ENCODE peak calls at places on chromosomes 12 and 14, in six cellular contexts. U is brain microvascular endothelial cell, L is AG04450, V is PC-3, E is spleen, P is body of pancreas. G is an unnamed sample.

GRCh38 chr12:24244801-24245200 is 295.3 kb upstream of the SOX5 start:
- DNase-seq in U (no peak), L (no peak), V (peak), E (no peak), P (no peak), G (no peak)

GRCh38 chr14:96754845-96755184 is 42.4 kb upstream of the VRK1 start:
- DNase-seq in U (no peak), L (no peak), V (no peak), E (no peak), P (no peak), G (no peak)

GRCh38 chr12:111840831-111841230 is 1.2 kb upstream of the MAPKAPK5 start:
- DNase-seq in U (no peak), L (no peak), V (no peak), E (no peak), P (no peak), G (no peak)

GRCh38 chr12:107027304-107028053 is 40.5 kb upstream of the MTERF2 start:
- DNase-seq in U (peak), L (peak), V (peak), E (no peak), P (peak), G (no peak)

GRCh38 chr14:51094901-51095853 is at the start of gene TRIM9:
- DNase-seq in U (peak), L (peak), V (peak), E (peak), P (peak), G (peak)

GRCh38 chr12:92124708-92125067 is 21.0 kb downstream of the BTG1 start:
- DNase-seq in U (no peak), L (no peak), V (no peak), E (no peak), P (no peak), G (no peak)

GRCh38 chr12:40622246-40622838 is 69.9 kb upstream of the CNTN1 start:
- DNase-seq in U (peak), L (no peak), V (peak), E (no peak), P (peak), G (peak)

GRCh38 chr12:113462880-113463745 is 8.6 kb downstream of the LHX5 start:
- DNase-seq in U (no peak), L (no peak), V (no peak), E (no peak), P (no peak), G (no peak)

GRCh38 chr12:71216725-71217579 is 59.2 kb upstream of the TSPAN8 start:
- DNase-seq in U (peak), L (no peak), V (peak), E (no peak), P (peak), G (peak)

GRCh38 chr12:112182499-112182898 is 57.1 kb downstream of the TRAFD1 start:
- DNase-seq in U (no peak), L (no peak), V (no peak), E (peak), P (no peak), G (no peak)

GRCh38 chr12:113788020-113788856 is 177.9 kb downstream of the RBM19 start:
- DNase-seq in U (peak), L (no peak), V (peak), E (no peak), P (no peak), G (no peak)

GRCh38 chr12:57049047-57049446 is 882 bp downstream of the MYO1A start:
- DNase-seq in U (no peak), L (no peak), V (no peak), E (no peak), P (no peak), G (no peak)

GRCh38 chr12:49092086-49092815 is 2.4 kb downstream of the DHH start:
- DNase-seq in U (no peak), L (no peak), V (peak), E (peak), P (peak), G (no peak)

GRCh38 chr14:63752449-63753169 is 24.7 kb upstream of the SGPP1 start:
- DNase-seq in U (peak), L (peak), V (peak), E (no peak), P (peak), G (no peak)

GRCh38 chr12:109962388-109962787 is 33.8 kb downstream of the GIT2 start:
- DNase-seq in U (no peak), L (no peak), V (no peak), E (no peak), P (no peak), G (no peak)

GRCh38 chr14:92846162-92846897 is 52.2 kb downstream of the GOLGA5 start:
- DNase-seq in U (peak), L (no peak), V (peak), E (no peak), P (peak), G (no peak)

GRCh38 chr14:99552572-99553216 is 51.3 kb downstream of the CCDC85C start:
- DNase-seq in U (no peak), L (no peak), V (no peak), E (no peak), P (peak), G (no peak)

GRCh38 chr12:53217049-53217929 is 10.2 kb upstream of the ITGB7 start:
- DNase-seq in U (no peak), L (no peak), V (peak), E (peak), P (peak), G (peak)

GRCh38 chr14:59754256-59754655 is 116.3 kb downstream of the RTN1 start:
- DNase-seq in U (no peak), L (no peak), V (no peak), E (no peak), P (no peak), G (no peak)

GRCh38 chr12:105986779-105987686 is 151.7 kb downstream of the NUAK1 start:
- DNase-seq in U (peak), L (peak), V (no peak), E (no peak), P (no peak), G (no peak)

GRCh38 chr14:29664515-29664914 is 263.1 kb downstream of the PRKD1 start:
- DNase-seq in U (no peak), L (no peak), V (no peak), E (no peak), P (no peak), G (no peak)

GRCh38 chr12:29088611-29089219 is 60.4 kb upstream of the FAR2 start:
- DNase-seq in U (no peak), L (no peak), V (peak), E (no peak), P (no peak), G (no peak)

GRCh38 chr12:92051441-92051840 is 94.2 kb downstream of the BTG1 start:
- DNase-seq in U (no peak), L (no peak), V (peak), E (no peak), P (no peak), G (no peak)

GRCh38 chr12:60830381-60830780 is 1234.6 kb downstream of the SLC16A7 start:
- DNase-seq in U (peak), L (no peak), V (peak), E (no peak), P (no peak), G (no peak)

GRCh38 chr14:92637228-92637627 is 111.2 kb downstream of the LGMN start:
- DNase-seq in U (peak), L (no peak), V (no peak), E (peak), P (no peak), G (no peak)

GRCh38 chr14:93115920-93116675 is at the start of gene ITPK1:
- DNase-seq in U (no peak), L (no peak), V (peak), E (peak), P (peak), G (no peak)

GRCh38 chr14:66163023-66163422 is 323.1 kb upstream of the CCDC196 start:
- DNase-seq in U (no peak), L (no peak), V (no peak), E (no peak), P (no peak), G (no peak)

GRCh38 chr12:117674763-117675162 is 294.0 kb downstream of the KSR2 start:
- DNase-seq in U (no peak), L (no peak), V (no peak), E (no peak), P (no peak), G (no peak)

GRCh38 chr12:132106921-132107320 is 37.2 kb downstream of the DDX51 start:
- DNase-seq in U (no peak), L (no peak), V (peak), E (no peak), P (no peak), G (no peak)

GRCh38 chr12:18752280-18752920 is 14.5 kb downstream of the CAPZA3 start:
- DNase-seq in U (peak), L (peak), V (peak), E (no peak), P (no peak), G (no peak)

GRCh38 chr14:28294834-28295440 is 471.6 kb upstream of the FOXG1 start:
- DNase-seq in U (peak), L (no peak), V (peak), E (no peak), P (no peak), G (no peak)

GRCh38 chr14:68819260-68819691 is 26.4 kb upstream of the ZFP36L1 start:
- DNase-seq in U (peak), L (no peak), V (no peak), E (no peak), P (no peak), G (peak)

GRCh38 chr14:68816943-68817430 is 24.1 kb upstream of the ZFP36L1 start:
- DNase-seq in U (no peak), L (no peak), V (no peak), E (no peak), P (no peak), G (peak)

GRCh38 chr14:68816183-68816942 is 23.5 kb upstream of the ZFP36L1 start:
- DNase-seq in U (peak), L (peak), V (peak), E (peak), P (peak), G (peak)

GRCh38 chr14:68815288-68816182 is 22.7 kb upstream of the ZFP36L1 start:
- DNase-seq in U (no peak), L (no peak), V (no peak), E (peak), P (no peak), G (no peak)

DNA sequence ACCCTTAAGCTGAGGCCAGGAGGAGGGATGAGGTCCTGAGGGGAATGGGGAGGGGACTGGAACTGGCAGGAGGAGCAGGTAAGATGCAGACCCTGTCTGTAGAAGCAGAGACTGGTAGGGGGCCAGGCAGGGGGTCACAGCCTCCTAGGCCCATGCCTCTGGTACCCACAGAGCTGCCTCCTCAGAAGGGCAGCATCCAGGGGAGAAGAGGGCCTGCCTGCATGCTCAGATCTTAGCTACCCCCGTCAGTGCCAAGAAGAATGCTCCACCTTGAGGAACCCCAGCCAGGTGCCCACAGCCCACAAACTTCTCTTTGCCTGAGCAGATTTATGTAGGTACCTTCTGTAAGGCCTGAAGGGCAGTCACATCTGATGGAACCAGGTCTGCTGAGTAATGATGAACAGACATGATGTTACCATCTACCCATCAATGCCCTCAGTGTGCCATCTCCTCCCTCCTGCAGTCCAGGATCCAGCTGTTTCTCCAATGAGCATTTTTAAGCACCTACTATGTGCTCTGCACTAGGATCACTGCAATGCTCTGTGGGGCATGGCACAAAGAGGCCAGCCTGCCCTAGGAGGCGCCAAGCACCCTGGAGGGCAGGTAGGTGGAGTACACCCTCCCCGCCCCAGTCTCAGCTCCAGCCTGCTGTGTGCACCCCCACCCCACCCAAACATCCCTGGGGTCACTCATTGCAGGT is 24.8 kb upstream of the ZFP36L1 start:
- DNase-seq in U (no peak), L (no peak), V (no peak), E (no peak), P (no peak), G (no peak)
- H3K27ac ChIP-seq in U (no peak), L (no peak), V (no peak), E (peak), P (no peak), G (peak)

GRCh38 chr12:14390885-14391530 is 25.5 kb downstream of the ATF7IP start:
- DNase-seq in U (no peak), L (no peak), V (no peak), E (no peak), P (no peak), G (no peak)

GRCh38 chr12:14396071-14396470 is 30.6 kb downstream of the ATF7IP start:
- DNase-seq in U (no peak), L (no peak), V (no peak), E (no peak), P (no peak), G (no peak)

GRCh38 chr12:14394317-14395058 is 29.0 kb downstream of the ATF7IP start:
- DNase-seq in U (peak), L (peak), V (peak), E (no peak), P (peak), G (no peak)

GRCh38 chr12:14395059-14395778 is 29.7 kb downstream of the ATF7IP start:
- DNase-seq in U (no peak), L (no peak), V (no peak), E (no peak), P (no peak), G (no peak)

DNA sequence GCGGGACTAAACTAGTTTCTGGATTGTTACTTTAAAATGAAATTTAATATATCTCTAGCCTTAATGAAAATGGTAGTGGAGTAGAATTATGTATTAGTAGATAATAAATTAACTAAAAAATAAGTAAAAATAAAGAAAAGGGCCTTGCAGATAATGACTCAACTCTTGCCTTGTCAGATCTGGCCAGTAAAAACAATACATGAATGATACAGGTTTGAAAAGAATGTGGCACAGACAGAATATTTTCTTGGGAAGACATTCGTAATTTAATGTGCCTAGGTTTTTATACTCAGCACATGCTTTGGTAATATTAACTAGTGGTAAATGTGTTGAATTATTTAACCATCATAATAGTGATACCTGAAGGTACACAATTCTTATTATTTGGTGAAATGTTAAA is 28.3 kb downstream of the ATF7IP start:
- DNase-seq in U (no peak), L (no peak), V (no peak), E (no peak), P (no peak), G (no peak)
- H3K4me3 ChIP-seq in U (no peak), L (no peak), V (no peak), E (no peak), P (no peak), G (peak)

GRCh38 chr14:104473649-104474574 is 105.7 kb upstream of the C14orf180 start:
- DNase-seq in U (no peak), L (no peak), V (no peak), E (no peak), P (no peak), G (no peak)

GRCh38 chr14:104475256-104475655 is 104.3 kb upstream of the C14orf180 start:
- DNase-seq in U (no peak), L (no peak), V (no peak), E (no peak), P (no peak), G (no peak)

GRCh38 chr14:104472073-104472472 is 107.5 kb upstream of the C14orf180 start:
- DNase-seq in U (no peak), L (no peak), V (no peak), E (no peak), P (no peak), G (no peak)

GRCh38 chr14:104472536-104473243 is 106.9 kb upstream of the C14orf180 start:
- DNase-seq in U (no peak), L (no peak), V (no peak), E (no peak), P (no peak), G (no peak)

GRCh38 chr14:104473244-104473565 is 106.4 kb upstream of the C14orf180 start:
- DNase-seq in U (no peak), L (no peak), V (no peak), E (no peak), P (no peak), G (no peak)
- TF ChIP-seq CTCF in U (no peak), L (no peak), V (no peak), E (no peak), P (no peak), G (no peak)

GRCh38 chr12:79451988-79452387 is 238.8 kb downstream of the PAWR start:
- DNase-seq in U (peak), L (peak), V (peak), E (peak), P (peak), G (peak)
- H3K27ac ChIP-seq in U (peak), L (peak), V (peak), E (no peak), P (no peak), G (peak)

GRCh38 chr12:122399254-122399591 is 23.2 kb downstream of the CLIP1 start:
- DNase-seq in U (no peak), L (no peak), V (no peak), E (no peak), P (no peak), G (no peak)
- H3K4me3 ChIP-seq in U (no peak), L (peak), V (peak), E (no peak), P (no peak), G (peak)

DNA sequence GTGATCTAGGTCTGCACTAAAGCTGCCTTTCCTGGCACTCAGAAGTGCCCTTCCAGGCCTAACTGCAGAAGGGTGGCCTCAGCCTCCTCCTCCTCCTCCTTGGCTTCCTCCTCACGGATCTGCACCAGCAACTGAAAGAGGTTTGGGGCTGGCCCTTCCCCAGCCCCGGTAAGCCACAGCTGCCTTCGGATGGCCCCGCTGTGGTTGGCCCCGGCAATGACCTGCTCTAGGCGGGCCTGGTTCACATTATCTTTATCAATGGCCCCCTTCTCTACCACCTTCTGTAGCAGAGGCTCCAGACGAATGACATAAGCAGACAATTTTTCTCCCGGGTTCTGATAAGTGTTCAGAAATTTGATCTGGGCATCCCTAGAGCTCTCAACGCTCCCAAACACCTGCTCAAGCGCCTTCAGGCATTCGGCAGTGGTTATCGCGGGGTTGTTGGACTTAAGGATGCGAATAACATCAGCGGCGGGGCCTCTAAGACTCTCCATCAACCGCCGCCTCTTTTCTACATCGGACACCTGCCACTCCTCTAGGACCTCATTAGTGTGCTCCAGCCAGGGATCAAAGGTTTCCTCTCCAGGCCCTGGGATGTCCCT is 1.5 kb downstream of the PNMA1 start:
- DNase-seq in U (no peak), L (no peak), V (peak), E (peak), P (no peak), G (no peak)
- TF ChIP-seq CTCF in U (no peak), L (no peak), V (no peak), E (no peak), P (no peak), G (no peak)